ENCODE peak calls at places on chromosomes 6 and 20, in seven cellular contexts. One of them, this sample, is unnamed.

GRCh38 chr20:50957798-50958732 is at the start of gene DPM1:
- DNase-seq in right lobe of liver: peak
- DNase-seq in left cardiac atrium: peak
- DNase-seq in RKO: peak
- DNase-seq in naive thymus-derived CD4-positive, alpha-beta T cell: peak
- DNase-seq in heart right ventricle: peak
- DNase-seq in stimulated activated CD4-positive, alpha-beta T cell treated with anti-CD3 and anti-CD28 coated beads, Interleukin-12 subunit alpha, Interleukin-12 subunit beta, amount 100 ng/mL, for 4 hours: peak
- DNase-seq in this sample: peak

GRCh38 chr6:133697666-133698065 is 191.2 kb upstream of the TCF21 start:
- DNase-seq in naive thymus-derived CD4-positive, alpha-beta T cell: no peak
- DNase-seq in RKO: no peak
- DNase-seq in stimulated activated CD4-positive, alpha-beta T cell treated with anti-CD3 and anti-CD28 coated beads, Interleukin-12 subunit alpha, Interleukin-12 subunit beta, amount 100 ng/mL, for 4 hours: no peak
- DNase-seq in right lobe of liver: no peak
- DNase-seq in left cardiac atrium: no peak
- DNase-seq in heart right ventricle: no peak
- DNase-seq in this sample: peak

GRCh38 chr6:28816909-28817807 is 106.6 kb downstream of the TRIM27 start:
- DNase-seq in left cardiac atrium: no peak
- DNase-seq in RKO: peak
- DNase-seq in heart right ventricle: no peak
- DNase-seq in right lobe of liver: no peak
- DNase-seq in naive thymus-derived CD4-positive, alpha-beta T cell: no peak
- DNase-seq in stimulated activated CD4-positive, alpha-beta T cell treated with anti-CD3 and anti-CD28 coated beads, Interleukin-12 subunit alpha, Interleukin-12 subunit beta, amount 100 ng/mL, for 4 hours: no peak
- DNase-seq in this sample: no peak

GRCh38 chr6:34559651-34560365 is 3.7 kb upstream of the SPDEF start:
- DNase-seq in heart right ventricle: no peak
- DNase-seq in naive thymus-derived CD4-positive, alpha-beta T cell: no peak
- DNase-seq in left cardiac atrium: no peak
- DNase-seq in stimulated activated CD4-positive, alpha-beta T cell treated with anti-CD3 and anti-CD28 coated beads, Interleukin-12 subunit alpha, Interleukin-12 subunit beta, amount 100 ng/mL, for 4 hours: no peak
- DNase-seq in RKO: no peak
- DNase-seq in right lobe of liver: no peak
- DNase-seq in this sample: no peak

GRCh38 chr6:146767632-146768031 is 168.9 kb downstream of the ADGB start:
- DNase-seq in naive thymus-derived CD4-positive, alpha-beta T cell: no peak
- DNase-seq in stimulated activated CD4-positive, alpha-beta T cell treated with anti-CD3 and anti-CD28 coated beads, Interleukin-12 subunit alpha, Interleukin-12 subunit beta, amount 100 ng/mL, for 4 hours: no peak
- DNase-seq in left cardiac atrium: no peak
- DNase-seq in heart right ventricle: no peak
- DNase-seq in RKO: no peak
- DNase-seq in right lobe of liver: no peak
- DNase-seq in this sample: peak

GRCh38 chr20:46751856-46752255 is 42.4 kb downstream of the SLC2A10 start:
- DNase-seq in RKO: no peak
- DNase-seq in naive thymus-derived CD4-positive, alpha-beta T cell: no peak
- DNase-seq in left cardiac atrium: no peak
- DNase-seq in right lobe of liver: no peak
- DNase-seq in heart right ventricle: no peak
- DNase-seq in stimulated activated CD4-positive, alpha-beta T cell treated with anti-CD3 and anti-CD28 coated beads, Interleukin-12 subunit alpha, Interleukin-12 subunit beta, amount 100 ng/mL, for 4 hours: no peak
- DNase-seq in this sample: no peak

GRCh38 chr6:136646377-136646776 is 96.2 kb upstream of the MAP7 start:
- DNase-seq in RKO: no peak
- DNase-seq in heart right ventricle: no peak
- DNase-seq in naive thymus-derived CD4-positive, alpha-beta T cell: no peak
- DNase-seq in right lobe of liver: no peak
- DNase-seq in left cardiac atrium: no peak
- DNase-seq in stimulated activated CD4-positive, alpha-beta T cell treated with anti-CD3 and anti-CD28 coated beads, Interleukin-12 subunit alpha, Interleukin-12 subunit beta, amount 100 ng/mL, for 4 hours: no peak
- DNase-seq in this sample: no peak

GRCh38 chr6:108544586-108544985 is 16.1 kb upstream of the FOXO3 start:
- DNase-seq in heart right ventricle: no peak
- DNase-seq in naive thymus-derived CD4-positive, alpha-beta T cell: no peak
- DNase-seq in left cardiac atrium: no peak
- DNase-seq in right lobe of liver: no peak
- DNase-seq in stimulated activated CD4-positive, alpha-beta T cell treated with anti-CD3 and anti-CD28 coated beads, Interleukin-12 subunit alpha, Interleukin-12 subunit beta, amount 100 ng/mL, for 4 hours: no peak
- DNase-seq in RKO: no peak
- DNase-seq in this sample: no peak

GRCh38 chr20:60558491-60558890 is 600.3 kb downstream of the CDH26 start:
- DNase-seq in naive thymus-derived CD4-positive, alpha-beta T cell: no peak
- DNase-seq in right lobe of liver: no peak
- DNase-seq in stimulated activated CD4-positive, alpha-beta T cell treated with anti-CD3 and anti-CD28 coated beads, Interleukin-12 subunit alpha, Interleukin-12 subunit beta, amount 100 ng/mL, for 4 hours: no peak
- DNase-seq in left cardiac atrium: no peak
- DNase-seq in heart right ventricle: no peak
- DNase-seq in RKO: no peak
- DNase-seq in this sample: no peak

GRCh38 chr6:130018292-130018829 is at the start of gene L3MBTL3:
- DNase-seq in stimulated activated CD4-positive, alpha-beta T cell treated with anti-CD3 and anti-CD28 coated beads, Interleukin-12 subunit alpha, Interleukin-12 subunit beta, amount 100 ng/mL, for 4 hours: peak
- DNase-seq in naive thymus-derived CD4-positive, alpha-beta T cell: peak
- DNase-seq in RKO: peak
- DNase-seq in right lobe of liver: peak
- DNase-seq in left cardiac atrium: peak
- DNase-seq in heart right ventricle: peak
- DNase-seq in this sample: peak

GRCh38 chr6:69138893-69139494 is 503.9 kb downstream of the ADGRB3 start:
- DNase-seq in stimulated activated CD4-positive, alpha-beta T cell treated with anti-CD3 and anti-CD28 coated beads, Interleukin-12 subunit alpha, Interleukin-12 subunit beta, amount 100 ng/mL, for 4 hours: no peak
- DNase-seq in heart right ventricle: peak
- DNase-seq in naive thymus-derived CD4-positive, alpha-beta T cell: no peak
- DNase-seq in right lobe of liver: no peak
- DNase-seq in RKO: no peak
- DNase-seq in left cardiac atrium: peak
- DNase-seq in this sample: no peak

GRCh38 chr20:62587757-62588402 is 54.4 kb upstream of the SLCO4A1 start:
- DNase-seq in right lobe of liver: no peak
- DNase-seq in naive thymus-derived CD4-positive, alpha-beta T cell: no peak
- DNase-seq in RKO: no peak
- DNase-seq in heart right ventricle: no peak
- DNase-seq in left cardiac atrium: no peak
- DNase-seq in stimulated activated CD4-positive, alpha-beta T cell treated with anti-CD3 and anti-CD28 coated beads, Interleukin-12 subunit alpha, Interleukin-12 subunit beta, amount 100 ng/mL, for 4 hours: no peak
- DNase-seq in this sample: peak

GRCh38 chr6:1619666-1620503 is 10.2 kb downstream of the FOXC1 start:
- DNase-seq in right lobe of liver: no peak
- DNase-seq in left cardiac atrium: no peak
- DNase-seq in naive thymus-derived CD4-positive, alpha-beta T cell: no peak
- DNase-seq in RKO: no peak
- DNase-seq in stimulated activated CD4-positive, alpha-beta T cell treated with anti-CD3 and anti-CD28 coated beads, Interleukin-12 subunit alpha, Interleukin-12 subunit beta, amount 100 ng/mL, for 4 hours: no peak
- DNase-seq in heart right ventricle: no peak
- DNase-seq in this sample: peak

GRCh38 chr6:46367365-46367764 is 123.9 kb downstream of the RCAN2 start:
- DNase-seq in right lobe of liver: no peak
- DNase-seq in heart right ventricle: no peak
- DNase-seq in RKO: no peak
- DNase-seq in left cardiac atrium: no peak
- DNase-seq in naive thymus-derived CD4-positive, alpha-beta T cell: no peak
- DNase-seq in stimulated activated CD4-positive, alpha-beta T cell treated with anti-CD3 and anti-CD28 coated beads, Interleukin-12 subunit alpha, Interleukin-12 subunit beta, amount 100 ng/mL, for 4 hours: no peak
- DNase-seq in this sample: peak

GRCh38 chr6:45438156-45438555 is 60.4 kb upstream of the SUPT3H start:
- DNase-seq in left cardiac atrium: no peak
- DNase-seq in right lobe of liver: no peak
- DNase-seq in heart right ventricle: no peak
- DNase-seq in RKO: no peak
- DNase-seq in naive thymus-derived CD4-positive, alpha-beta T cell: no peak
- DNase-seq in stimulated activated CD4-positive, alpha-beta T cell treated with anti-CD3 and anti-CD28 coated beads, Interleukin-12 subunit alpha, Interleukin-12 subunit beta, amount 100 ng/mL, for 4 hours: no peak
- DNase-seq in this sample: peak

GRCh38 chr6:19972221-19972620 is 135.1 kb downstream of the ID4 start:
- DNase-seq in left cardiac atrium: no peak
- DNase-seq in heart right ventricle: no peak
- DNase-seq in stimulated activated CD4-positive, alpha-beta T cell treated with anti-CD3 and anti-CD28 coated beads, Interleukin-12 subunit alpha, Interleukin-12 subunit beta, amount 100 ng/mL, for 4 hours: no peak
- DNase-seq in RKO: no peak
- DNase-seq in naive thymus-derived CD4-positive, alpha-beta T cell: no peak
- DNase-seq in right lobe of liver: no peak
- DNase-seq in this sample: no peak

GRCh38 chr20:5642155-5642981 is 107.8 kb upstream of the SHLD1 start:
- DNase-seq in left cardiac atrium: no peak
- DNase-seq in naive thymus-derived CD4-positive, alpha-beta T cell: no peak
- DNase-seq in heart right ventricle: no peak
- DNase-seq in RKO: no peak
- DNase-seq in stimulated activated CD4-positive, alpha-beta T cell treated with anti-CD3 and anti-CD28 coated beads, Interleukin-12 subunit alpha, Interleukin-12 subunit beta, amount 100 ng/mL, for 4 hours: no peak
- DNase-seq in right lobe of liver: no peak
- DNase-seq in this sample: no peak

GRCh38 chr6:139402935-139403386 is 28.5 kb upstream of the CITED2 start:
- DNase-seq in naive thymus-derived CD4-positive, alpha-beta T cell: no peak
- DNase-seq in heart right ventricle: no peak
- DNase-seq in right lobe of liver: no peak
- DNase-seq in left cardiac atrium: no peak
- DNase-seq in stimulated activated CD4-positive, alpha-beta T cell treated with anti-CD3 and anti-CD28 coated beads, Interleukin-12 subunit alpha, Interleukin-12 subunit beta, amount 100 ng/mL, for 4 hours: no peak
- DNase-seq in RKO: no peak
- DNase-seq in this sample: no peak

GRCh38 chr6:135850882-135851281 is 619 bp upstream of the PDE7B start:
- DNase-seq in RKO: no peak
- DNase-seq in naive thymus-derived CD4-positive, alpha-beta T cell: no peak
- DNase-seq in heart right ventricle: no peak
- DNase-seq in left cardiac atrium: no peak
- DNase-seq in stimulated activated CD4-positive, alpha-beta T cell treated with anti-CD3 and anti-CD28 coated beads, Interleukin-12 subunit alpha, Interleukin-12 subunit beta, amount 100 ng/mL, for 4 hours: no peak
- DNase-seq in right lobe of liver: no peak
- DNase-seq in this sample: peak

GRCh38 chr20:60630609-60631008 is 621.5 kb upstream of the CDH4 start:
- DNase-seq in RKO: no peak
- DNase-seq in right lobe of liver: no peak
- DNase-seq in heart right ventricle: no peak
- DNase-seq in left cardiac atrium: no peak
- DNase-seq in naive thymus-derived CD4-positive, alpha-beta T cell: no peak
- DNase-seq in stimulated activated CD4-positive, alpha-beta T cell treated with anti-CD3 and anti-CD28 coated beads, Interleukin-12 subunit alpha, Interleukin-12 subunit beta, amount 100 ng/mL, for 4 hours: no peak
- DNase-seq in this sample: peak

GRCh38 chr6:105452924-105453756 is 50.3 kb upstream of the PREP start:
- DNase-seq in naive thymus-derived CD4-positive, alpha-beta T cell: peak
- DNase-seq in RKO: no peak
- DNase-seq in right lobe of liver: no peak
- DNase-seq in heart right ventricle: no peak
- DNase-seq in left cardiac atrium: no peak
- DNase-seq in stimulated activated CD4-positive, alpha-beta T cell treated with anti-CD3 and anti-CD28 coated beads, Interleukin-12 subunit alpha, Interleukin-12 subunit beta, amount 100 ng/mL, for 4 hours: peak
- DNase-seq in this sample: no peak

GRCh38 chr6:85404497-85405174 is 45.2 kb upstream of the NT5E start:
- DNase-seq in right lobe of liver: peak
- DNase-seq in heart right ventricle: no peak
- DNase-seq in stimulated activated CD4-positive, alpha-beta T cell treated with anti-CD3 and anti-CD28 coated beads, Interleukin-12 subunit alpha, Interleukin-12 subunit beta, amount 100 ng/mL, for 4 hours: no peak
- DNase-seq in RKO: peak
- DNase-seq in left cardiac atrium: peak
- DNase-seq in naive thymus-derived CD4-positive, alpha-beta T cell: no peak
- DNase-seq in this sample: no peak

GRCh38 chr20:30485331-30486102 is 771.9 kb upstream of the DEFB115 start:
- DNase-seq in left cardiac atrium: no peak
- DNase-seq in RKO: no peak
- DNase-seq in stimulated activated CD4-positive, alpha-beta T cell treated with anti-CD3 and anti-CD28 coated beads, Interleukin-12 subunit alpha, Interleukin-12 subunit beta, amount 100 ng/mL, for 4 hours: no peak
- DNase-seq in right lobe of liver: no peak
- DNase-seq in heart right ventricle: no peak
- DNase-seq in naive thymus-derived CD4-positive, alpha-beta T cell: no peak
- DNase-seq in this sample: no peak

GRCh38 chr20:4087923-4088322 is 72.6 kb upstream of the RNF24 start:
- DNase-seq in left cardiac atrium: no peak
- DNase-seq in stimulated activated CD4-positive, alpha-beta T cell treated with anti-CD3 and anti-CD28 coated beads, Interleukin-12 subunit alpha, Interleukin-12 subunit beta, amount 100 ng/mL, for 4 hours: no peak
- DNase-seq in heart right ventricle: no peak
- DNase-seq in RKO: peak
- DNase-seq in right lobe of liver: no peak
- DNase-seq in naive thymus-derived CD4-positive, alpha-beta T cell: no peak
- DNase-seq in this sample: no peak

GRCh38 chr6:7311920-7312615 is 931 bp downstream of the SSR1 start:
- DNase-seq in naive thymus-derived CD4-positive, alpha-beta T cell: no peak
- DNase-seq in stimulated activated CD4-positive, alpha-beta T cell treated with anti-CD3 and anti-CD28 coated beads, Interleukin-12 subunit alpha, Interleukin-12 subunit beta, amount 100 ng/mL, for 4 hours: no peak
- DNase-seq in RKO: peak
- DNase-seq in left cardiac atrium: no peak
- DNase-seq in right lobe of liver: no peak
- DNase-seq in heart right ventricle: no peak
- DNase-seq in this sample: peak

GRCh38 chr6:170423030-170423429 is 116.5 kb downstream of the FAM120B start:
- DNase-seq in stimulated activated CD4-positive, alpha-beta T cell treated with anti-CD3 and anti-CD28 coated beads, Interleukin-12 subunit alpha, Interleukin-12 subunit beta, amount 100 ng/mL, for 4 hours: no peak
- DNase-seq in left cardiac atrium: no peak
- DNase-seq in right lobe of liver: no peak
- DNase-seq in RKO: no peak
- DNase-seq in heart right ventricle: no peak
- DNase-seq in naive thymus-derived CD4-positive, alpha-beta T cell: no peak
- DNase-seq in this sample: peak

GRCh38 chr6:142613981-142614380 is 312.2 kb downstream of the ADGRG6 start:
- DNase-seq in naive thymus-derived CD4-positive, alpha-beta T cell: no peak
- DNase-seq in RKO: peak
- DNase-seq in heart right ventricle: no peak
- DNase-seq in stimulated activated CD4-positive, alpha-beta T cell treated with anti-CD3 and anti-CD28 coated beads, Interleukin-12 subunit alpha, Interleukin-12 subunit beta, amount 100 ng/mL, for 4 hours: no peak
- DNase-seq in left cardiac atrium: no peak
- DNase-seq in right lobe of liver: no peak
- DNase-seq in this sample: no peak

GRCh38 chr6:170106906-170107525 is 183.9 kb downstream of the DLL1 start:
- DNase-seq in naive thymus-derived CD4-positive, alpha-beta T cell: no peak
- DNase-seq in heart right ventricle: no peak
- DNase-seq in right lobe of liver: no peak
- DNase-seq in left cardiac atrium: no peak
- DNase-seq in stimulated activated CD4-positive, alpha-beta T cell treated with anti-CD3 and anti-CD28 coated beads, Interleukin-12 subunit alpha, Interleukin-12 subunit beta, amount 100 ng/mL, for 4 hours: no peak
- DNase-seq in RKO: no peak
- DNase-seq in this sample: no peak

GRCh38 chr6:112701201-112701600 is 354.1 kb downstream of the RFPL4B start:
- DNase-seq in right lobe of liver: no peak
- DNase-seq in naive thymus-derived CD4-positive, alpha-beta T cell: no peak
- DNase-seq in left cardiac atrium: peak
- DNase-seq in heart right ventricle: no peak
- DNase-seq in stimulated activated CD4-positive, alpha-beta T cell treated with anti-CD3 and anti-CD28 coated beads, Interleukin-12 subunit alpha, Interleukin-12 subunit beta, amount 100 ng/mL, for 4 hours: no peak
- DNase-seq in RKO: no peak
- DNase-seq in this sample: peak

GRCh38 chr20:15637971-15638754 is 935.1 kb downstream of the KIF16B start:
- DNase-seq in right lobe of liver: no peak
- DNase-seq in stimulated activated CD4-positive, alpha-beta T cell treated with anti-CD3 and anti-CD28 coated beads, Interleukin-12 subunit alpha, Interleukin-12 subunit beta, amount 100 ng/mL, for 4 hours: no peak
- DNase-seq in RKO: no peak
- DNase-seq in heart right ventricle: no peak
- DNase-seq in naive thymus-derived CD4-positive, alpha-beta T cell: no peak
- DNase-seq in left cardiac atrium: no peak
- DNase-seq in this sample: peak

GRCh38 chr20:17751640-17752039 is 51.9 kb downstream of the BANF2 start:
- DNase-seq in left cardiac atrium: no peak
- DNase-seq in naive thymus-derived CD4-positive, alpha-beta T cell: no peak
- DNase-seq in right lobe of liver: no peak
- DNase-seq in stimulated activated CD4-positive, alpha-beta T cell treated with anti-CD3 and anti-CD28 coated beads, Interleukin-12 subunit alpha, Interleukin-12 subunit beta, amount 100 ng/mL, for 4 hours: no peak
- DNase-seq in heart right ventricle: no peak
- DNase-seq in RKO: no peak
- DNase-seq in this sample: no peak

GRCh38 chr6:41578714-41579610 is 32.8 kb downstream of the FOXP4 start:
- DNase-seq in RKO: no peak
- DNase-seq in heart right ventricle: no peak
- DNase-seq in right lobe of liver: no peak
- DNase-seq in stimulated activated CD4-positive, alpha-beta T cell treated with anti-CD3 and anti-CD28 coated beads, Interleukin-12 subunit alpha, Interleukin-12 subunit beta, amount 100 ng/mL, for 4 hours: no peak
- DNase-seq in naive thymus-derived CD4-positive, alpha-beta T cell: no peak
- DNase-seq in left cardiac atrium: no peak
- DNase-seq in this sample: peak

GRCh38 chr6:26537160-26537845 is 863 bp upstream of the HMGN4 start:
- DNase-seq in heart right ventricle: peak
- DNase-seq in left cardiac atrium: peak
- DNase-seq in RKO: peak
- DNase-seq in naive thymus-derived CD4-positive, alpha-beta T cell: peak
- DNase-seq in right lobe of liver: peak
- DNase-seq in stimulated activated CD4-positive, alpha-beta T cell treated with anti-CD3 and anti-CD28 coated beads, Interleukin-12 subunit alpha, Interleukin-12 subunit beta, amount 100 ng/mL, for 4 hours: peak
- DNase-seq in this sample: peak

GRCh38 chr6:106254636-106255035 is 70.9 kb downstream of the ATG5 start:
- DNase-seq in RKO: peak
- DNase-seq in right lobe of liver: no peak
- DNase-seq in heart right ventricle: no peak
- DNase-seq in naive thymus-derived CD4-positive, alpha-beta T cell: no peak
- DNase-seq in left cardiac atrium: no peak
- DNase-seq in stimulated activated CD4-positive, alpha-beta T cell treated with anti-CD3 and anti-CD28 coated beads, Interleukin-12 subunit alpha, Interleukin-12 subunit beta, amount 100 ng/mL, for 4 hours: no peak
- DNase-seq in this sample: no peak

GRCh38 chr20:49052334-49052733 is 6.2 kb downstream of the CSE1L start:
- DNase-seq in RKO: no peak
- DNase-seq in right lobe of liver: no peak
- DNase-seq in stimulated activated CD4-positive, alpha-beta T cell treated with anti-CD3 and anti-CD28 coated beads, Interleukin-12 subunit alpha, Interleukin-12 subunit beta, amount 100 ng/mL, for 4 hours: no peak
- DNase-seq in naive thymus-derived CD4-positive, alpha-beta T cell: no peak
- DNase-seq in heart right ventricle: no peak
- DNase-seq in left cardiac atrium: no peak
- DNase-seq in this sample: no peak

GRCh38 chr20:61840661-61841455 is 224.8 kb downstream of the TAF4 start:
- DNase-seq in left cardiac atrium: no peak
- DNase-seq in RKO: no peak
- DNase-seq in stimulated activated CD4-positive, alpha-beta T cell treated with anti-CD3 and anti-CD28 coated beads, Interleukin-12 subunit alpha, Interleukin-12 subunit beta, amount 100 ng/mL, for 4 hours: no peak
- DNase-seq in heart right ventricle: no peak
- DNase-seq in naive thymus-derived CD4-positive, alpha-beta T cell: no peak
- DNase-seq in right lobe of liver: peak
- DNase-seq in this sample: no peak

This sample was measured in left kidney.